ENCODE peak calls at places on chromosome 13, in four cellular contexts. V is aorta, W is posterior cingulate gyrus, C is stromal cell of bone marrow. P is an unnamed sample.

GRCh38 chr13:100045355-100045754 is 43.5 kb upstream of the PCCA start:
- DNase-seq in W (no peak), V (no peak), C (no peak), P (no peak)

GRCh38 chr13:40401911-40402776 is 264.3 kb downstream of the FOXO1 start:
- DNase-seq in V (peak), W (peak), C (peak), P (peak)

GRCh38 chr13:70386919-70387318 is 278.7 kb upstream of the KLHL1 start:
- DNase-seq in C (no peak), V (peak), W (no peak), P (no peak)

GRCh38 chr13:24361852-24362366 is 52.5 kb downstream of the C1QTNF9 start:
- DNase-seq in V (no peak), C (no peak), W (no peak), P (no peak)

GRCh38 chr13:112545866-112546265 is 42.1 kb downstream of the TUBGCP3 start:
- DNase-seq in W (no peak), V (no peak), C (peak), P (no peak)

GRCh38 chr13:44218501-44219240 is 155.0 kb upstream of the SERP2 start:
- DNase-seq in V (peak), C (no peak), W (no peak), P (peak)

GRCh38 chr13:71320452-71320851 is 546.6 kb downstream of the DACH1 start:
- DNase-seq in W (no peak), C (no peak), V (no peak), P (no peak)

GRCh38 chr13:28558567-28558966 is 63.6 kb upstream of the FLT1 start:
- DNase-seq in W (no peak), V (no peak), C (no peak), P (no peak)

GRCh38 chr13:32426981-32427851 is 714 bp downstream of the N4BP2L1 start:
- DNase-seq in W (peak), V (peak), C (no peak), P (peak)

GRCh38 chr13:49371943-49372636 is 71.8 kb downstream of the CAB39L start:
- DNase-seq in C (no peak), V (no peak), W (no peak), P (no peak)

GRCh38 chr13:80695841-80696240 is 354.9 kb upstream of the SPRY2 start:
- DNase-seq in W (no peak), V (no peak), C (no peak), P (no peak)

GRCh38 chr13:93505104-93505952 is 278.7 kb downstream of the GPC6 start:
- DNase-seq in C (no peak), V (no peak), W (no peak), P (no peak)

GRCh38 chr13:40059540-40060232 is 404.2 kb downstream of the COG6 start:
- DNase-seq in W (no peak), V (no peak), C (no peak), P (no peak)

GRCh38 chr13:74794582-74794981 is 660.4 kb upstream of the KLF12 start:
- DNase-seq in W (no peak), C (no peak), V (no peak), P (no peak)

GRCh38 chr13:48660356-48661076 is 6.8 kb downstream of the CYSLTR2 start:
- DNase-seq in V (no peak), W (no peak), C (no peak), P (no peak)

P was measured in sigmoid colon.